ENCODE peak calls at places on chromosomes 7 and 10, in nine cellular contexts. A is posterior cingulate gyrus, N is SHP77 treated with DMSO at 0.1 percent for 48 hours, Q is GM12865, S is prostate gland, T is GM19239, O is epithelial cell of proximal tubule, M is GM06990, C is SIG-M5. R is an unnamed sample.

GRCh38 chr10:12430406-12430982 is 81.1 kb downstream of the CAMK1D start:
- DNase-seq in Q (no peak), S (no peak), O (no peak), M (no peak), T (no peak), C (no peak), N (no peak), A (no peak), R (no peak)

GRCh38 chr10:79146611-79147130 is 77.9 kb downstream of the ZMIZ1 start:
- DNase-seq in M (no peak), A (peak; percentile 54), N (no peak), Q (no peak), O (no peak), T (no peak), C (no peak), S (peak; percentile 61), R (no peak)

GRCh38 chr10:87786421-87786820 is 31.6 kb downstream of the ATAD1 start:
- DNase-seq in S (no peak), Q (no peak), N (no peak), C (no peak), O (no peak), T (no peak), M (no peak), A (no peak), R (no peak)

GRCh38 chr10:13311177-13311575 is 11.3 kb upstream of the PHYH start:
- DNase-seq in C (no peak), O (no peak), S (no peak), Q (no peak), T (no peak), N (no peak), A (no peak), M (no peak), R (no peak)

GRCh38 chr7:69860486-69860885 is 262.2 kb downstream of the AUTS2 start:
- DNase-seq in N (no peak), A (no peak), O (no peak), M (no peak), C (no peak), T (no peak), S (peak; percentile 61), Q (no peak), R (no peak)

GRCh38 chr10:63173468-63174227 is 40.5 kb downstream of the NRBF2 start:
- DNase-seq in T (peak; percentile 10), N (no peak), S (no peak), C (peak; percentile 10), O (no peak), M (peak; percentile 62), Q (peak; percentile 79), A (no peak), R (peak; percentile 14)

GRCh38 chr7:157080111-157080730 is 58.5 kb upstream of the UBE3C start:
- DNase-seq in M (no peak), A (no peak), S (no peak), O (no peak), C (no peak), N (no peak), T (no peak), Q (no peak), R (no peak)

GRCh38 chr10:77555591-77556212 is 81.9 kb downstream of the KCNMA1 start:
- DNase-seq in S (no peak), M (no peak), A (no peak), T (no peak), Q (no peak), N (no peak), C (no peak), O (no peak), R (no peak)

GRCh38 chr10:7417103-7417623 is 6.3 kb upstream of the SFMBT2 start:
- DNase-seq in O (peak; percentile 22), N (no peak), M (peak; percentile 23), T (no peak), C (no peak), A (no peak), S (no peak), Q (peak; percentile 51), R (no peak)

GRCh38 chr7:27174077-27175004 is at the start of gene HOXA10:
- DNase-seq in C (no peak), Q (no peak), A (no peak), S (peak; percentile 66), T (no peak), O (no peak), M (no peak), N (no peak), R (no peak)

GRCh38 chr10:70649526-70649925 is 22.8 kb upstream of the ADAMTS14 start:
- DNase-seq in C (no peak), O (no peak), Q (no peak), S (no peak), M (no peak), A (no peak), N (no peak), T (no peak), R (no peak)